ENCODE peak calls at places on chromosomes 16 and 17, in eight cellular contexts. L, K, P, D, J, Y, A and U are unnamed samples.

GRCh38 chr16:23679274-23679985 is 741 bp downstream of the PLK1 start:
- DNase-seq in L (peak), K (peak), P (peak), D (no peak), J (peak), Y (peak), A (peak), U (peak)

GRCh38 chr16:57807252-57807967 is 5.1 kb upstream of the KIFC3 start:
- DNase-seq in L (no peak), K (no peak), P (no peak), D (no peak), J (no peak), Y (no peak), A (no peak), U (no peak)

GRCh38 chr16:47578573-47578972 is 117.4 kb downstream of the PHKB start:
- DNase-seq in L (no peak), K (no peak), P (peak), D (no peak), J (no peak), Y (peak), A (no peak), U (peak)

GRCh38 chr17:81832608-81833159 is 407 bp downstream of the MCRIP1 start:
- DNase-seq in L (peak), K (peak), P (no peak), D (peak), J (no peak), Y (no peak), A (peak), U (peak)

GRCh38 chr17:218711-219110 is 37.3 kb upstream of the DOC2B start:
- DNase-seq in L (no peak), K (no peak), P (no peak), D (no peak), J (no peak), Y (no peak), A (peak), U (no peak)

GRCh38 chr17:83081561-83082201 is 2.3 kb downstream of the METRNL start:
- DNase-seq in L (no peak), K (no peak), P (no peak), D (no peak), J (no peak), Y (peak), A (peak), U (peak)

GRCh38 chr16:70576431-70577255 is 53.0 kb downstream of the SF3B3 start:
- DNase-seq in L (no peak), K (no peak), P (peak), D (no peak), J (peak), Y (peak), A (no peak), U (peak)

GRCh38 chr16:66728804-66729203 is 22.6 kb downstream of the DYNC1LI2 start:
- DNase-seq in L (no peak), K (no peak), P (no peak), D (no peak), J (no peak), Y (no peak), A (no peak), U (no peak)

GRCh38 chr16:1828645-1829410 is 1.8 kb downstream of the FAHD1 start:
- DNase-seq in L (no peak), K (no peak), P (no peak), D (no peak), J (no peak), Y (no peak), A (no peak), U (no peak)

GRCh38 chr16:86618431-86619262 is 40.3 kb downstream of the FOXL1 start:
- DNase-seq in L (no peak), K (no peak), P (no peak), D (no peak), J (peak), Y (peak), A (no peak), U (peak)

GRCh38 chr16:85123891-85124635 is 11.8 kb upstream of the CIBAR2 start:
- DNase-seq in L (no peak), K (no peak), P (peak), D (no peak), J (peak), Y (peak), A (peak), U (peak)

GRCh38 chr17:21183468-21183867 is 30.5 kb downstream of the TMEM11 start:
- DNase-seq in L (no peak), K (no peak), P (no peak), D (no peak), J (no peak), Y (no peak), A (no peak), U (no peak)

GRCh38 chr16:62036101-62036806 is at the start of gene CDH8:
- DNase-seq in L (peak), K (peak), P (no peak), D (no peak), J (no peak), Y (no peak), A (peak), U (no peak)

GRCh38 chr17:29764217-29764616 is 141.5 kb upstream of the CORO6 start:
- DNase-seq in L (no peak), K (no peak), P (no peak), D (no peak), J (no peak), Y (no peak), A (no peak), U (no peak)

GRCh38 chr17:19341641-19342610 is 20.6 kb downstream of the B9D1 start:
- DNase-seq in L (no peak), K (no peak), P (peak), D (no peak), J (peak), Y (peak), A (no peak), U (peak)

GRCh38 chr16:31092330-31092729 is 2.3 kb downstream of the VKORC1 start:
- DNase-seq in L (no peak), K (no peak), P (no peak), D (no peak), J (no peak), Y (peak), A (no peak), U (no peak)

GRCh38 chr17:33874617-33875060 is 380.4 kb upstream of the CCL2 start:
- DNase-seq in L (no peak), K (no peak), P (no peak), D (no peak), J (no peak), Y (no peak), A (no peak), U (no peak)

GRCh38 chr17:50482110-50482509 is 3.5 kb downstream of the RSAD1 start:
- DNase-seq in L (no peak), K (no peak), P (no peak), D (no peak), J (no peak), Y (no peak), A (peak), U (no peak)

GRCh38 chr16:58419241-58420012 is 27.2 kb downstream of the GINS3 start:
- DNase-seq in L (no peak), K (no peak), P (no peak), D (no peak), J (no peak), Y (no peak), A (no peak), U (no peak)

GRCh38 chr17:57257911-57258885 is 1.9 kb downstream of the MSI2 start:
- DNase-seq in L (peak), K (peak), P (peak), D (no peak), J (peak), Y (no peak), A (no peak), U (peak)

GRCh38 chr16:1244881-1245280 is 4.4 kb downstream of the TPSAB1 start:
- DNase-seq in L (no peak), K (peak), P (no peak), D (no peak), J (no peak), Y (no peak), A (peak), U (no peak)

GRCh38 chr17:50106393-50107131 is 11.4 kb downstream of the PDK2 start:
- DNase-seq in L (no peak), K (no peak), P (no peak), D (no peak), J (no peak), Y (no peak), A (no peak), U (no peak)